ENCODE peak calls at places on chromosome 5, in five cellular contexts. W is mesendoderm, X is fibroblast of lung, B is HepG2, Y is GM23338. N is an unnamed sample.
A peak's percentile ranks its signal among the peaks of the same experiment; 100 is the strongest.

GRCh38 chr5:32462618-32463017 is 18.1 kb upstream of the ZFR start:
- DNase-seq in W (peak; percentile 11), X (peak; percentile 79), B (no peak), Y (no peak), N (peak; percentile 53)

GRCh38 chr5:112208699-112209615 is 210.1 kb downstream of the EPB41L4A start:
- DNase-seq in W (no peak), X (no peak), B (no peak), Y (no peak), N (no peak)

GRCh38 chr5:3187846-3188425 is 407.7 kb upstream of the IRX1 start:
- DNase-seq in W (no peak), X (no peak), B (no peak), Y (no peak), N (no peak)

GRCh38 chr5:26326153-26326759 is 712.1 kb downstream of the CDH9 start:
- DNase-seq in W (no peak), X (no peak), B (no peak), Y (no peak), N (no peak)

GRCh38 chr5:180463216-180463900 is 30.8 kb upstream of the CNOT6 start:
- DNase-seq in W (no peak), X (no peak), B (no peak), Y (no peak), N (no peak)

GRCh38 chr5:136559651-136560050 is 194.3 kb upstream of the TRPC7 start:
- DNase-seq in W (no peak), X (no peak), B (no peak), Y (no peak), N (no peak)

GRCh38 chr5:72402381-72402890 is 82.3 kb downstream of the PTCD2 start:
- DNase-seq in W (no peak), X (peak; percentile 69), B (no peak), Y (no peak), N (peak; percentile 27)

GRCh38 chr5:155959082-155959481 is 367.9 kb upstream of the SGCD start:
- DNase-seq in W (no peak), X (no peak), B (no peak), Y (no peak), N (no peak)

GRCh38 chr5:93273176-93273575 is 307.8 kb downstream of the NR2F1-AS1 start:
- DNase-seq in W (no peak), X (peak; percentile 88), B (no peak), Y (no peak), N (no peak)

GRCh38 chr5:25459082-25459481 is 814.3 kb upstream of the CDH10 start:
- DNase-seq in W (no peak), X (no peak), B (no peak), Y (no peak), N (no peak)

GRCh38 chr5:61275841-61276240 is 56.2 kb upstream of the ZSWIM6 start:
- DNase-seq in W (peak; percentile 72), X (peak; percentile 71), B (no peak), Y (no peak), N (peak; percentile 31)

GRCh38 chr5:13653709-13654108 is 290.8 kb downstream of the DNAH5 start:
- DNase-seq in W (no peak), X (no peak), B (no peak), Y (no peak), N (no peak)

GRCh38 chr5:68547621-68548020 is 332.1 kb downstream of the PIK3R1 start:
- DNase-seq in W (no peak), X (peak; percentile 59), B (no peak), Y (no peak), N (no peak)

GRCh38 chr5:14678773-14679334 is 14.3 kb downstream of the OTULIN start:
- DNase-seq in W (no peak), X (no peak), B (no peak), Y (no peak), N (no peak)

GRCh38 chr5:350355-350754 is 28.8 kb downstream of the AHRR start:
- DNase-seq in W (peak; percentile 37), X (no peak), B (peak; percentile 9), Y (peak; percentile 82), N (no peak)

GRCh38 chr5:139605887-139606286 is 42.3 kb upstream of the CXXC5 start:
- DNase-seq in W (no peak), X (no peak), B (no peak), Y (no peak), N (no peak)

GRCh38 chr5:6547498-6547897 is 85.3 kb downstream of the NSUN2 start:
- DNase-seq in W (no peak), X (no peak), B (no peak), Y (no peak), N (no peak)

GRCh38 chr5:81140942-81141341 is 92.2 kb upstream of the CKMT2 start:
- DNase-seq in W (no peak), X (peak; percentile 72), B (no peak), Y (no peak), N (no peak)

GRCh38 chr5:14458414-14458813 is 123.2 kb upstream of the OTULINL start:
- DNase-seq in W (no peak), X (no peak), B (no peak), Y (no peak), N (no peak)

GRCh38 chr5:73242741-73243140 is 69.7 kb downstream of the TMEM174 start:
- DNase-seq in W (no peak), X (no peak), B (no peak), Y (no peak), N (no peak)

GRCh38 chr5:175809531-175810121 is 61.8 kb upstream of the CPLX2 start:
- DNase-seq in W (peak; percentile 90), X (peak; percentile 85), B (peak; percentile 47), Y (peak; percentile 53), N (no peak)

GRCh38 chr5:132684922-132685720 is 11.3 kb downstream of the IL4 start:
- DNase-seq in W (no peak), X (no peak), B (no peak), Y (no peak), N (no peak)

GRCh38 chr5:77924081-77924480 is 147.9 kb upstream of the TBCA start:
- DNase-seq in W (peak; percentile 42), X (no peak), B (no peak), Y (peak; percentile 29), N (peak; percentile 52)

GRCh38 chr5:112228672-112229071 is 190.4 kb downstream of the EPB41L4A start:
- DNase-seq in W (peak; percentile 45), X (peak; percentile 78), B (no peak), Y (peak; percentile 47), N (no peak)

GRCh38 chr5:59621477-59621876 is 272.0 kb downstream of the PDE4D start:
- DNase-seq in W (no peak), X (peak; percentile 44), B (no peak), Y (no peak), N (no peak)

GRCh38 chr5:68576805-68577204 is 361.2 kb downstream of the PIK3R1 start:
- DNase-seq in W (no peak), X (no peak), B (no peak), Y (no peak), N (no peak)

GRCh38 chr5:14415516-14416074 is 166.0 kb upstream of the OTULINL start:
- DNase-seq in W (no peak), X (peak; percentile 22), B (no peak), Y (no peak), N (no peak)

GRCh38 chr5:17255471-17256016 is 38.1 kb downstream of the BASP1 start:
- DNase-seq in W (no peak), X (no peak), B (no peak), Y (no peak), N (peak; percentile 82)

GRCh38 chr5:74122175-74122574 is 496.2 kb downstream of the ARHGEF28 start:
- DNase-seq in W (no peak), X (no peak), B (no peak), Y (no peak), N (no peak)

DNA sequence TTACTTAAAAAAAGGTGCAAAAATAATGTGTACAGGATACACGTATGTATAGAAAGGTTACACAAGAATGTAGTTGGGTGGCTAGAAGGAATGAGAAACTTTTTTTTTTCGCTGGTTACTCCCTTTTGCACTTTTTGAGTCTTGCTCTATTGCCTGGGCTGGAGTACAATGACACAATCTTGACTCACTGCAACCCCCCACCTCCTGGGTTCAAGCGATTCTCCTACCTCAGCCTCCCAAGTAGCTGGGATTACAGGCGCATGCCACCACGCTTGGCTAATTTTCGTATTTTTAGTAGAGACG is 15.8 kb downstream of the FBXW11 start:
- DNase-seq in W (no peak), X (no peak), B (no peak), Y (no peak), N (peak; percentile 73)
- H3K4me2 ChIP-seq in W (no peak overlapping the region), X (no peak overlapping the region), B (no peak overlapping the region), Y (no peak overlapping the region), N (no peak overlapping the region)

DNA sequence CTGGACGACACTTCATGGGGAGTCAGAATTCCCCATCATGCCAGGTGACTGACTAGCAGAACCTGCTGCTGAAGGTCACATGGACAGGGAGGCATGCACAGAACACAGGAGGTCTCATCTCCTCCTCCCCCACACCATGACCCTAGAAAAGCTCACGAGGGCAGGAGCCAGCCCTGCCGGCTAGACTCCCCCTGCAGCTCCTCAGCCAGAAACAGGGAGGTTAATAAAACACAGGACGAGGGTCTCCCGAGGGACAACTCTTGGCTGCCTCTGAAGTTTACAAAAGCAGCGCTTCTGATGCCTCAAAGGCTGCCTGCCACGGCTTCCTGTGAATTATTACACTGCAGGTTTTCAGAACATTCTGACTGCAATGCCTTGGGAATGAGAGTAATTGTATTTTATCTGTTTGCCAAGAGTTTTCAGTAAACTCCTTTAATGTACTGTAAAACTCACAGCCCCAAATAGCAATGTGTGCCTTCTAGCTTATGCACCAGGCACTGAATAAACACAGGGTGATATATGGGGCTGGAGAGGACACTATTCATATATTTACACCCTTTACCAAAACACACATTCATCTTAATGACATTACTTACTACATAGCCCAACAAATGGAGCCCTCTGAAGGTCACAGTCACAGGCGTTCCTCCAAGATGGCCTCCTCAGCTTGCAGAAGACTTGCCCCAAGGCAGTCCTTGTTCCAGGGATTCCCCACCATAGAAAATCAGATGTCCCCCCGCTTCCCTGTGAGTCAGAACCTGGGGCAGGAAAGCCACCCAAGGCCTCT is 83.7 kb downstream of the C5orf15 start:
- DNase-seq in W (no peak), X (no peak), B (no peak), Y (no peak), N (no peak)
- H3K4me2 ChIP-seq in W (no peak overlapping the region), X (no peak overlapping the region), B (no peak overlapping the region), Y (no peak overlapping the region), N (no peak overlapping the region)

GRCh38 chr5:124451721-124452383 is 294.6 kb downstream of the ZNF608 start:
- DNase-seq in W (no peak), X (no peak), B (no peak), Y (no peak), N (no peak)

GRCh38 chr5:124452389-124452788 is 294.1 kb downstream of the ZNF608 start:
- DNase-seq in W (no peak), X (no peak), B (no peak), Y (no peak), N (no peak)

GRCh38 chr5:124456244-124456643 is 290.2 kb downstream of the ZNF608 start:
- DNase-seq in W (no peak), X (peak; percentile 56), B (no peak), Y (no peak), N (no peak)

GRCh38 chr5:124457101-124457500 is 289.3 kb downstream of the ZNF608 start:
- DNase-seq in W (no peak), X (no peak), B (no peak), Y (no peak), N (no peak)

GRCh38 chr5:124453221-124454032 is 293.0 kb downstream of the ZNF608 start:
- DNase-seq in W (no peak), X (peak; percentile 93), B (no peak), Y (no peak), N (no peak)
- H3K4me2 ChIP-seq in W (no peak overlapping the region), X (no peak overlapping the region), B (no peak overlapping the region), Y (no peak overlapping the region), N (no peak overlapping the region)

GRCh38 chr5:172172912-172173591 is 15.0 kb downstream of the STK10 start:
- DNase-seq in W (no peak), X (no peak), B (no peak), Y (no peak), N (peak; percentile 79)
- H3K4me2 ChIP-seq in W (no peak overlapping the region), X (no peak overlapping the region), B (no peak overlapping the region), Y (no peak overlapping the region), N (no peak overlapping the region)

N was measured in trophoblast cell.